ENCODE peak calls at places on chromosome 4, in ten cellular contexts. D is activated CD8-positive, alpha-beta T cell treated with anti-CD3 and anti-CD28 coated beads, Interleukin-2, amount 10 ng/mL, durations not matched to agents 7 days and 5 days; M is natural killer cell; W is Right ventricle myocardium superior; F is left colon; O is T-helper 17 cell; J is left cardiac atrium; V is right lobe of liver; Q is HCT116; Y is RWPE2. U is an unnamed sample.

GRCh38 chr4:112637552-112637866 is 566 bp downstream of the LARP7 start:
- ATAC-seq in D (peak), M (peak), W (peak), F (peak), O (no peak), J (no peak), V (no peak), Q (no peak), Y (peak), U (no peak)

GRCh38 chr4:62271107-62271506 is 1071.0 kb downstream of the ADGRL3 start:
- ATAC-seq in D (no peak), M (no peak), W (peak), F (no peak), O (no peak), J (no peak), V (no peak), Q (no peak), Y (no peak), U (no peak)

GRCh38 chr4:46975841-46976551 is 17.4 kb downstream of the GABRA4 start:
- ATAC-seq in D (no peak), M (no peak), W (no peak), F (no peak), O (no peak), J (no peak), V (no peak), Q (no peak), Y (no peak), U (no peak)

GRCh38 chr4:47154816-47155370 is 123.5 kb downstream of the GABRB1 start:
- ATAC-seq in D (no peak), M (no peak), W (no peak), F (no peak), O (no peak), J (no peak), V (no peak), Q (no peak), Y (no peak), U (no peak)

GRCh38 chr4:5758741-5759140 is 47.7 kb downstream of the EVC start:
- ATAC-seq in D (no peak), M (no peak), W (no peak), F (no peak), O (peak), J (peak), V (no peak), Q (peak), Y (peak), U (no peak)

GRCh38 chr4:126762651-126763247 is 870.0 kb upstream of the INTU start:
- ATAC-seq in D (no peak), M (no peak), W (no peak), F (no peak), O (no peak), J (no peak), V (no peak), Q (no peak), Y (peak), U (no peak)

GRCh38 chr4:45078201-45078600 is 351.8 kb upstream of the GNPDA2 start:
- ATAC-seq in D (no peak), M (no peak), W (no peak), F (no peak), O (no peak), J (no peak), V (no peak), Q (no peak), Y (no peak), U (no peak)

GRCh38 chr4:1031956-1032795 is 20.8 kb downstream of the FGFRL1 start:
- ATAC-seq in D (no peak), M (no peak), W (no peak), F (peak), O (no peak), J (no peak), V (peak), Q (peak), Y (peak), U (no peak)

GRCh38 chr4:147825451-147826287 is 93.8 kb downstream of the ARHGAP10 start:
- ATAC-seq in D (no peak), M (no peak), W (peak), F (peak), O (no peak), J (peak), V (peak), Q (peak), Y (no peak), U (no peak)

GRCh38 chr4:166169111-166169510 is 296.1 kb downstream of the TLL1 start:
- ATAC-seq in D (no peak), M (no peak), W (no peak), F (no peak), O (no peak), J (no peak), V (no peak), Q (peak), Y (no peak), U (no peak)

GRCh38 chr4:63717384-63717783 is 691.9 kb downstream of the TECRL start:
- ATAC-seq in D (no peak), M (no peak), W (no peak), F (no peak), O (no peak), J (no peak), V (no peak), Q (no peak), Y (peak), U (no peak)

GRCh38 chr4:123705419-123705818 is 308.8 kb downstream of the SPRY1 start:
- ATAC-seq in D (no peak), M (no peak), W (no peak), F (no peak), O (no peak), J (no peak), V (no peak), Q (no peak), Y (no peak), U (no peak)

GRCh38 chr4:89368855-89369254 is 61.3 kb upstream of the GPRIN3 start:
- ATAC-seq in D (no peak), M (no peak), W (no peak), F (no peak), O (no peak), J (no peak), V (peak), Q (no peak), Y (no peak), U (no peak)

GRCh38 chr4:20512980-20513379 is 187.3 kb upstream of the PACRGL start:
- ATAC-seq in D (no peak), M (no peak), W (no peak), F (no peak), O (no peak), J (peak), V (no peak), Q (no peak), Y (no peak), U (no peak)

GRCh38 chr4:88341227-88342192 is 37.1 kb upstream of the HERC6 start:
- ATAC-seq in D (no peak), M (no peak), W (peak), F (no peak), O (no peak), J (peak), V (peak), Q (no peak), Y (peak), U (peak)

GRCh38 chr4:94603170-94603747 is 151.5 kb downstream of the PDLIM5 start:
- ATAC-seq in D (no peak), M (no peak), W (peak), F (no peak), O (no peak), J (peak), V (peak), Q (peak), Y (peak), U (no peak)

GRCh38 chr4:147683172-147683571 is 791 bp downstream of the PRMT9 start:
- ATAC-seq in D (no peak), M (no peak), W (peak), F (peak), O (no peak), J (peak), V (peak), Q (no peak), Y (peak), U (peak)

GRCh38 chr4:174201898-174202297 is 81.6 kb downstream of the FBXO8 start:
- ATAC-seq in D (no peak), M (no peak), W (no peak), F (no peak), O (no peak), J (no peak), V (no peak), Q (no peak), Y (no peak), U (no peak)

GRCh38 chr4:171644430-171645057 is 168.7 kb upstream of the GALNTL6 start:
- ATAC-seq in D (peak), M (peak), W (no peak), F (no peak), O (no peak), J (no peak), V (no peak), Q (no peak), Y (no peak), U (no peak)

GRCh38 chr4:56762484-56763250 is 58.8 kb downstream of the SPINK2 start:
- ATAC-seq in D (no peak), M (no peak), W (no peak), F (no peak), O (peak), J (no peak), V (no peak), Q (no peak), Y (no peak), U (no peak)

GRCh38 chr4:168408620-168409019 is 71.7 kb downstream of the DDX60L start:
- ATAC-seq in D (no peak), M (no peak), W (peak), F (peak), O (no peak), J (peak), V (peak), Q (peak), Y (peak), U (peak)

GRCh38 chr4:185457136-185457535 is 14.4 kb downstream of the CCDC110 start:
- ATAC-seq in D (no peak), M (no peak), W (no peak), F (no peak), O (no peak), J (no peak), V (peak), Q (peak), Y (peak), U (no peak)

GRCh38 chr4:78863991-78864390 is 75.2 kb downstream of the PAQR3 start:
- ATAC-seq in D (no peak), M (no peak), W (peak), F (no peak), O (no peak), J (no peak), V (peak), Q (no peak), Y (no peak), U (no peak)

GRCh38 chr4:124903995-124904722 is 191.6 kb upstream of the ANKRD50 start:
- ATAC-seq in D (no peak), M (no peak), W (peak), F (no peak), O (no peak), J (peak), V (peak), Q (peak), Y (peak), U (peak)

GRCh38 chr4:175916636-175917351 is 104.7 kb upstream of the GPM6A start:
- ATAC-seq in D (no peak), M (no peak), W (no peak), F (no peak), O (no peak), J (peak), V (no peak), Q (no peak), Y (no peak), U (no peak)

GRCh38 chr4:138035781-138036258 is 206.3 kb downstream of the SLC7A11 start:
- ATAC-seq in D (peak), M (no peak), W (peak), F (peak), O (peak), J (peak), V (peak), Q (peak), Y (peak), U (peak)

GRCh38 chr4:4637710-4638109 is 95.9 kb upstream of the STX18 start:
- ATAC-seq in D (no peak), M (no peak), W (no peak), F (no peak), O (no peak), J (no peak), V (no peak), Q (peak), Y (no peak), U (no peak)

GRCh38 chr4:182324282-182324681 is 81.1 kb downstream of the TENM3 start:
- ATAC-seq in D (no peak), M (no peak), W (no peak), F (no peak), O (no peak), J (no peak), V (no peak), Q (no peak), Y (no peak), U (no peak)

GRCh38 chr4:23022032-23022431 is 329.3 kb downstream of the GBA3 start:
- ATAC-seq in D (no peak), M (no peak), W (no peak), F (no peak), O (no peak), J (no peak), V (no peak), Q (no peak), Y (peak), U (peak)

GRCh38 chr4:69308634-69309033 is 28.4 kb downstream of the UGT2B28 start:
- ATAC-seq in D (no peak), M (no peak), W (no peak), F (no peak), O (no peak), J (no peak), V (peak), Q (no peak), Y (no peak), U (no peak)

GRCh38 chr4:13860126-13860525 is 232.6 kb upstream of the BOD1L1 start:
- ATAC-seq in D (no peak), M (no peak), W (peak), F (no peak), O (no peak), J (no peak), V (peak), Q (no peak), Y (no peak), U (no peak)

GRCh38 chr4:54439831-54440243 is 210.7 kb downstream of the PDGFRA start:
- ATAC-seq in D (no peak), M (peak), W (peak), F (peak), O (peak), J (peak), V (peak), Q (peak), Y (peak), U (peak)

GRCh38 chr4:63937961-63938360 is 471.3 kb downstream of the TECRL start:
- ATAC-seq in D (no peak), M (no peak), W (peak), F (no peak), O (no peak), J (peak), V (no peak), Q (no peak), Y (peak), U (peak)

GRCh38 chr4:152424980-152425379 is 110.9 kb downstream of the FBXW7 start:
- ATAC-seq in D (no peak), M (no peak), W (no peak), F (peak), O (no peak), J (peak), V (peak), Q (no peak), Y (peak), U (no peak)

GRCh38 chr4:48767055-48767454 is 13.0 kb downstream of the FRYL start:
- ATAC-seq in D (no peak), M (no peak), W (no peak), F (no peak), O (no peak), J (no peak), V (no peak), Q (peak), Y (no peak), U (no peak)

GRCh38 chr4:173769568-173769967 is 239.5 kb upstream of the HAND2 start:
- ATAC-seq in D (no peak), M (no peak), W (no peak), F (no peak), O (no peak), J (no peak), V (no peak), Q (no peak), Y (no peak), U (no peak)